ENCODE peak calls at places on chromosomes 4 and X, in seven cellular contexts. One of them, this sample, is unnamed.

GRCh38 chr4:177301127-177301639 is 8.5 kb upstream of the NEIL3 start:
- DNase-seq in NCI-H510A: no peak
- DNase-seq in ELF-1: no peak
- DNase-seq in brain pericyte: no peak
- DNase-seq in Right ventricle myocardium inferior: no peak
- DNase-seq in activated CD8-positive, alpha-beta memory T cell treated with anti-CD3 and anti-CD28 coated beads for 4 hours: no peak
- DNase-seq in activated T-helper 1 cell treated with Interleukin-2 at 50 U/mL for 16 hours: no peak
- DNase-seq in this sample: no peak

GRCh38 chr4:141388483-141388882 is 167.8 kb downstream of the ZNF330 start:
- DNase-seq in NCI-H510A: no peak
- DNase-seq in ELF-1: no peak
- DNase-seq in brain pericyte: no peak
- DNase-seq in Right ventricle myocardium inferior: no peak
- DNase-seq in activated CD8-positive, alpha-beta memory T cell treated with anti-CD3 and anti-CD28 coated beads for 4 hours: no peak
- DNase-seq in activated T-helper 1 cell treated with Interleukin-2 at 50 U/mL for 16 hours: no peak
- DNase-seq in this sample: no peak

GRCh38 chr4:177051473-177052060 is 258.1 kb upstream of the NEIL3 start:
- DNase-seq in NCI-H510A: no peak
- DNase-seq in ELF-1: peak; percentile 19
- DNase-seq in brain pericyte: no peak
- DNase-seq in Right ventricle myocardium inferior: no peak
- DNase-seq in activated CD8-positive, alpha-beta memory T cell treated with anti-CD3 and anti-CD28 coated beads for 4 hours: no peak
- DNase-seq in activated T-helper 1 cell treated with Interleukin-2 at 50 U/mL for 16 hours: no peak
- DNase-seq in this sample: no peak

GRCh38 chr4:182189107-182189878 is 53.9 kb upstream of the TENM3 start:
- DNase-seq in NCI-H510A: no peak
- DNase-seq in ELF-1: peak; percentile 69
- DNase-seq in brain pericyte: no peak
- DNase-seq in Right ventricle myocardium inferior: no peak
- DNase-seq in activated CD8-positive, alpha-beta memory T cell treated with anti-CD3 and anti-CD28 coated beads for 4 hours: no peak
- DNase-seq in activated T-helper 1 cell treated with Interleukin-2 at 50 U/mL for 16 hours: no peak
- DNase-seq in this sample: no peak

GRCh38 chrX:68719181-68719903 is 71.9 kb downstream of the STARD8 start:
- DNase-seq in NCI-H510A: no peak
- DNase-seq in ELF-1: no peak
- DNase-seq in brain pericyte: no peak
- DNase-seq in Right ventricle myocardium inferior: no peak
- DNase-seq in activated CD8-positive, alpha-beta memory T cell treated with anti-CD3 and anti-CD28 coated beads for 4 hours: no peak
- DNase-seq in activated T-helper 1 cell treated with Interleukin-2 at 50 U/mL for 16 hours: no peak
- DNase-seq in this sample: peak; percentile 51

GRCh38 chr4:76950052-76950845 is 697 bp downstream of the SEPTIN11 start:
- DNase-seq in NCI-H510A: no peak
- DNase-seq in ELF-1: peak; percentile 65
- DNase-seq in brain pericyte: no peak
- DNase-seq in Right ventricle myocardium inferior: peak; percentile 77
- DNase-seq in activated CD8-positive, alpha-beta memory T cell treated with anti-CD3 and anti-CD28 coated beads for 4 hours: peak; percentile 29
- DNase-seq in activated T-helper 1 cell treated with Interleukin-2 at 50 U/mL for 16 hours: peak; percentile 31
- DNase-seq in this sample: peak; percentile 82

GRCh38 chr4:110926841-110927400 is 304.0 kb upstream of the PITX2 start:
- DNase-seq in NCI-H510A: no peak
- DNase-seq in ELF-1: no peak
- DNase-seq in brain pericyte: no peak
- DNase-seq in Right ventricle myocardium inferior: no peak
- DNase-seq in activated CD8-positive, alpha-beta memory T cell treated with anti-CD3 and anti-CD28 coated beads for 4 hours: no peak
- DNase-seq in activated T-helper 1 cell treated with Interleukin-2 at 50 U/mL for 16 hours: no peak
- DNase-seq in this sample: no peak

GRCh38 chr4:126451237-126451885 is 1136.6 kb downstream of the FAT4 start:
- DNase-seq in NCI-H510A: no peak
- DNase-seq in ELF-1: no peak
- DNase-seq in brain pericyte: no peak
- DNase-seq in Right ventricle myocardium inferior: no peak
- DNase-seq in activated CD8-positive, alpha-beta memory T cell treated with anti-CD3 and anti-CD28 coated beads for 4 hours: no peak
- DNase-seq in activated T-helper 1 cell treated with Interleukin-2 at 50 U/mL for 16 hours: no peak
- DNase-seq in this sample: no peak

GRCh38 chr4:43816107-43816506 is 632.5 kb downstream of the KCTD8 start:
- DNase-seq in NCI-H510A: peak; percentile 10
- DNase-seq in ELF-1: no peak
- DNase-seq in brain pericyte: no peak
- DNase-seq in Right ventricle myocardium inferior: no peak
- DNase-seq in activated CD8-positive, alpha-beta memory T cell treated with anti-CD3 and anti-CD28 coated beads for 4 hours: no peak
- DNase-seq in activated T-helper 1 cell treated with Interleukin-2 at 50 U/mL for 16 hours: no peak
- DNase-seq in this sample: no peak

GRCh38 chrX:24380273-24381036 is 20.0 kb downstream of the SUPT20HL1 start:
- DNase-seq in NCI-H510A: no peak
- DNase-seq in ELF-1: no peak
- DNase-seq in brain pericyte: no peak
- DNase-seq in Right ventricle myocardium inferior: no peak
- DNase-seq in activated CD8-positive, alpha-beta memory T cell treated with anti-CD3 and anti-CD28 coated beads for 4 hours: no peak
- DNase-seq in activated T-helper 1 cell treated with Interleukin-2 at 50 U/mL for 16 hours: no peak
- DNase-seq in this sample: no peak

GRCh38 chr4:91064157-91064853 is 937.1 kb downstream of the CCSER1 start:
- DNase-seq in NCI-H510A: peak; percentile 31
- DNase-seq in ELF-1: peak; percentile 95
- DNase-seq in brain pericyte: no peak
- DNase-seq in Right ventricle myocardium inferior: no peak
- DNase-seq in activated CD8-positive, alpha-beta memory T cell treated with anti-CD3 and anti-CD28 coated beads for 4 hours: no peak
- DNase-seq in activated T-helper 1 cell treated with Interleukin-2 at 50 U/mL for 16 hours: no peak
- DNase-seq in this sample: no peak

GRCh38 chr4:1216869-1217294 is 32.0 kb downstream of the CTBP1 start:
- DNase-seq in NCI-H510A: no peak
- DNase-seq in ELF-1: no peak
- DNase-seq in brain pericyte: no peak
- DNase-seq in Right ventricle myocardium inferior: no peak
- DNase-seq in activated CD8-positive, alpha-beta memory T cell treated with anti-CD3 and anti-CD28 coated beads for 4 hours: peak; percentile 36
- DNase-seq in activated T-helper 1 cell treated with Interleukin-2 at 50 U/mL for 16 hours: peak; percentile 56
- DNase-seq in this sample: no peak

GRCh38 chrX:5341902-5342301 is 886.8 kb downstream of the NLGN4X start:
- DNase-seq in NCI-H510A: no peak
- DNase-seq in ELF-1: no peak
- DNase-seq in brain pericyte: no peak
- DNase-seq in Right ventricle myocardium inferior: no peak
- DNase-seq in activated CD8-positive, alpha-beta memory T cell treated with anti-CD3 and anti-CD28 coated beads for 4 hours: no peak
- DNase-seq in activated T-helper 1 cell treated with Interleukin-2 at 50 U/mL for 16 hours: no peak
- DNase-seq in this sample: no peak

GRCh38 chr4:94363136-94363655 is 20.6 kb upstream of the HPGDS start:
- DNase-seq in NCI-H510A: no peak
- DNase-seq in ELF-1: no peak
- DNase-seq in brain pericyte: no peak
- DNase-seq in Right ventricle myocardium inferior: no peak
- DNase-seq in activated CD8-positive, alpha-beta memory T cell treated with anti-CD3 and anti-CD28 coated beads for 4 hours: no peak
- DNase-seq in activated T-helper 1 cell treated with Interleukin-2 at 50 U/mL for 16 hours: no peak
- DNase-seq in this sample: no peak

GRCh38 chr4:89247951-89248350 is 59.6 kb downstream of the GPRIN3 start:
- DNase-seq in NCI-H510A: no peak
- DNase-seq in ELF-1: no peak
- DNase-seq in brain pericyte: no peak
- DNase-seq in Right ventricle myocardium inferior: no peak
- DNase-seq in activated CD8-positive, alpha-beta memory T cell treated with anti-CD3 and anti-CD28 coated beads for 4 hours: no peak
- DNase-seq in activated T-helper 1 cell treated with Interleukin-2 at 50 U/mL for 16 hours: no peak
- DNase-seq in this sample: no peak

GRCh38 chrX:66766318-66766717 is 127.4 kb upstream of the EDA2R start:
- DNase-seq in NCI-H510A: no peak
- DNase-seq in ELF-1: no peak
- DNase-seq in brain pericyte: no peak
- DNase-seq in Right ventricle myocardium inferior: no peak
- DNase-seq in activated CD8-positive, alpha-beta memory T cell treated with anti-CD3 and anti-CD28 coated beads for 4 hours: no peak
- DNase-seq in activated T-helper 1 cell treated with Interleukin-2 at 50 U/mL for 16 hours: no peak
- DNase-seq in this sample: no peak

GRCh38 chr4:20554134-20554533 is 146.1 kb upstream of the PACRGL start:
- DNase-seq in NCI-H510A: no peak
- DNase-seq in ELF-1: no peak
- DNase-seq in brain pericyte: no peak
- DNase-seq in Right ventricle myocardium inferior: no peak
- DNase-seq in activated CD8-positive, alpha-beta memory T cell treated with anti-CD3 and anti-CD28 coated beads for 4 hours: no peak
- DNase-seq in activated T-helper 1 cell treated with Interleukin-2 at 50 U/mL for 16 hours: no peak
- DNase-seq in this sample: no peak

GRCh38 chr4:142913034-142913433 is 66.9 kb upstream of the INPP4B start:
- DNase-seq in NCI-H510A: no peak
- DNase-seq in ELF-1: no peak
- DNase-seq in brain pericyte: no peak
- DNase-seq in Right ventricle myocardium inferior: no peak
- DNase-seq in activated CD8-positive, alpha-beta memory T cell treated with anti-CD3 and anti-CD28 coated beads for 4 hours: no peak
- DNase-seq in activated T-helper 1 cell treated with Interleukin-2 at 50 U/mL for 16 hours: no peak
- DNase-seq in this sample: no peak

GRCh38 chr4:101019941-101020401 is 327.4 kb downstream of the PPP3CA start:
- DNase-seq in NCI-H510A: no peak
- DNase-seq in ELF-1: no peak
- DNase-seq in brain pericyte: no peak
- DNase-seq in Right ventricle myocardium inferior: no peak
- DNase-seq in activated CD8-positive, alpha-beta memory T cell treated with anti-CD3 and anti-CD28 coated beads for 4 hours: no peak
- DNase-seq in activated T-helper 1 cell treated with Interleukin-2 at 50 U/mL for 16 hours: no peak
- DNase-seq in this sample: no peak

GRCh38 chr4:139223682-139224317 is 46.8 kb upstream of the ELF2 start:
- DNase-seq in NCI-H510A: no peak
- DNase-seq in ELF-1: no peak
- DNase-seq in brain pericyte: no peak
- DNase-seq in Right ventricle myocardium inferior: no peak
- DNase-seq in activated CD8-positive, alpha-beta memory T cell treated with anti-CD3 and anti-CD28 coated beads for 4 hours: no peak
- DNase-seq in activated T-helper 1 cell treated with Interleukin-2 at 50 U/mL for 16 hours: no peak
- DNase-seq in this sample: no peak

GRCh38 chr4:23837366-23837765 is 52.5 kb downstream of the PPARGC1A start:
- DNase-seq in NCI-H510A: no peak
- DNase-seq in ELF-1: no peak
- DNase-seq in brain pericyte: no peak
- DNase-seq in Right ventricle myocardium inferior: no peak
- DNase-seq in activated CD8-positive, alpha-beta memory T cell treated with anti-CD3 and anti-CD28 coated beads for 4 hours: no peak
- DNase-seq in activated T-helper 1 cell treated with Interleukin-2 at 50 U/mL for 16 hours: no peak
- DNase-seq in this sample: no peak

This sample was measured in suprapubic skin.